ENCODE peak calls at places on chromosomes 3 and 15, in seven cellular contexts. Z is A673, A is foreskin keratinocyte, R is mucosa of descending colon, H is B cell, N is endothelial cell of umbilical vein, C is dorsolateral prefrontal cortex. I is an unnamed sample.

GRCh38 chr3:191105418-191105817 is 93.6 kb upstream of the OSTN start:
- DNase-seq in Z (no peak), A (no peak), R (no peak), H (no peak), N (no peak), C (no peak), I (no peak)

GRCh38 chr3:80060664-80061063 is 292.9 kb upstream of the ROBO1 start:
- DNase-seq in Z (peak; percentile 2), A (no peak), R (no peak), H (no peak), N (peak; percentile 37), C (no peak), I (no peak)

GRCh38 chr3:14429237-14429636 is 26.8 kb downstream of the SLC6A6 start:
- DNase-seq in Z (no peak), A (no peak), R (no peak), H (no peak), N (no peak), C (no peak), I (no peak)

GRCh38 chr3:194870394-194871110 is 184.9 kb downstream of the FAM43A start:
- DNase-seq in Z (no peak), A (peak; percentile 40), R (peak; percentile 52), H (no peak), N (no peak), C (no peak), I (no peak)

GRCh38 chr3:100629728-100630127 is 20.3 kb downstream of the ADGRG7 start:
- DNase-seq in Z (no peak), A (no peak), R (no peak), H (no peak), N (peak; percentile 88), C (no peak), I (no peak)

GRCh38 chr3:194333212-194333980 is 17.7 kb downstream of the CPN2 start:
- DNase-seq in Z (peak; percentile 93), A (no peak), R (peak; percentile 93), H (peak; percentile 88), N (peak; percentile 83), C (peak; percentile 80), I (no peak)

GRCh38 chr3:160038862-160039562 is 50.4 kb downstream of the IL12A start:
- DNase-seq in Z (peak; percentile 34), A (no peak), R (no peak), H (no peak), N (peak; percentile 20), C (peak; percentile 30), I (no peak)

GRCh38 chr3:64188810-64189560 is 36.3 kb downstream of the PRICKLE2 start:
- DNase-seq in Z (peak; percentile 10), A (peak; percentile 86), R (no peak), H (no peak), N (peak; percentile 98), C (no peak), I (peak; percentile 91)

GRCh38 chr15:88664151-88664778 is 25.4 kb downstream of the ISG20 start:
- DNase-seq in Z (no peak), A (no peak), R (no peak), H (peak; percentile 72), N (peak; percentile 34), C (peak; percentile 35), I (no peak)

GRCh38 chr3:30167511-30168135 is 438.8 kb upstream of the TGFBR2 start:
- DNase-seq in Z (peak; percentile 46), A (peak; percentile 19), R (no peak), H (no peak), N (peak; percentile 67), C (no peak), I (no peak)

DNA sequence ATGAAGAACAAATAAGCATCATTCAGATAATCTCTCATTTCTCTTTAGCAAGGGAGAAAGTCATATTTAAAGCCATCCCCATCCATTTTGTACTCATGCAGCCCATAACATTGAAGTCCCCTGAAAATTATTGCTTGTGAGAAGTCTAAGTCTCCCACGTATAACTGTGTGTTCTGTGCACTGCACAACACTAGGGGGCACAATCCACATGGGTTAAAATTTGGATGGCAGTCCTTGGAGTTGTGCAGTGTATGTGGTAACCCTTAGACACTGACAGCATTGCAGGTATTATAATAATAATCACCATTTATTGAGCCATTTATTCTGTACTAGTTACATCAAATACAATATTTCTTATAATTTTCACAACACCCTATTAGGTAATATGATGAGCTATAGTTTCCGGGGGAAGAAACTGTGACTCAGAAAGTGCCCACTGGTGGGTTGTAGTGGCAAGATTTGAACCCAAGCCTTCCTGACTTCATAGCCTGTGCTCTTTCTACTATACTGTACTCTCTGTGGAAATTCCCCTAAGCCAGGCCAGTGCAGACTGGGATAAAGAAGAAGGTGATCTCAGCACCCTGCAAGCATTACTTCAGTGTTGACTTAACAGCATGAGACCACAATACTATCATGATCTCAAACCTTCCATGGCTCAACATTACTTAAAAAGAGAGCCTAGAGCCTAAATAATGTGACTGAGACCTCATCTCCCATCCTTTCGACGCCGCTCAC is 15.7 kb downstream of the KCNAB1 start:
- DNase-seq in Z (peak; percentile 48), A (no peak), R (no peak), H (no peak), N (peak; percentile 13), C (no peak), I (no peak)
- TF ChIP-seq CTCF in Z (peak; percentile 59), A (peak; percentile 54), R (no peak), H (no peak), N (peak; percentile 29), C (peak; percentile 38), I (peak; percentile 32)

DNA sequence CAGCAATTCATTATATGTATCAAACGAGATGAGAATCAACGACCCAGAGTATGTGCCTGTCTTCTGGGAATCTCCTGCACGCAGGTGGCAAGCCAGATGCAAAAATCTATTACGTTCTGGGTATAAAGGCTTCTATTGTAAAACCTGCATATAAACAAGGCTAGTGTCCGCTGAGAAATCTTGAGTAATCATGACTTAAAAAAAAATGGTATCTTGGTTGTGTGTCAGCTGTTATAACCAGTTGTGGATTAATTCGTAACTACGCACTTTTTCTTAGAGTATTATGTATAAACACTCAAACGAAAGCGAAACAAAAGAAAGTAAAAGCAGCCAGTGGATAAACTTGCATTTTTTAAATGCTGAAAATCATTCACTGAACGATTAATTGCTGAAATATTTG is 509.1 kb downstream of the RSL24D1 start:
- DNase-seq in Z (no peak), A (no peak), R (no peak), H (no peak), N (no peak), C (no peak), I (no peak)
- TF ChIP-seq CTCF in Z (no peak), A (no peak), R (no peak), H (no peak), N (no peak), C (no peak), I (no peak)

GRCh38 chr3:146331967-146332366 is 81.1 kb upstream of the PLSCR4 start:
- DNase-seq in Z (no peak), A (no peak), R (no peak), H (no peak), N (no peak), C (no peak), I (no peak)

GRCh38 chr3:146325170-146325569 is 74.3 kb upstream of the PLSCR4 start:
- DNase-seq in Z (no peak), A (no peak), R (no peak), H (no peak), N (no peak), C (no peak), I (no peak)

GRCh38 chr3:146322216-146322615 is 71.3 kb upstream of the PLSCR4 start:
- DNase-seq in Z (no peak), A (no peak), R (no peak), H (no peak), N (no peak), C (no peak), I (no peak)

DNA sequence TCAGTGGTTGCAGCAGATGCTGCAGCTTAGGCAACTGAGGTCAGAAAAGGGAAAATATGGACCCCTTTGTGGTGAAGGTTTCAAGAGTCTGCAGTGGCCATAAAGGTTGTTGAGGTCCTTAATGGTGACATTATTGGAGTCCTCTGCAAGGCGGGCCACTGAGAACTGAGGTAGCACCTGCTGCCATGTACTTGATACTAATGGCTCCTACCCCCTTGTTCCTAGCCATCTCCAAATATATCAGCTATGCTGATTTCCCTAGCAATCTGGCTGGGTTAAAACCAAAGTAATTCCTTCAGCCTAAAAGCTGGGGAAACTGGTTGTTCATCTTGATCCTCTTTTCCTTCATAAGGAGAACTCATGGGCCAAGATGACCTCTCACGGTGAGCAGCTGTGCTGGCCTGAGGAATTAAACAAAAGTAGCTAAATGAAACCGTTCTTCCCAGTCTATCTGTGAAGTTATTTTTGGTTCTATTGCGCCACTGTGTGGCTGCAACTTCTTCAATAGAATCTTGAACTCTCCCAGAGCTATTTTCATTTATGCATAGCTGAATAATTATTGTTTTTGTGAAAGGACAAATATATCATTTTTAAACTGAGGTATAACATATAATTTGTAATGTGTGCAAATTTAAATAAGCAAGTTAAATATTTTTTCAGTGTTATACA is 76.1 kb upstream of the PLSCR4 start:
- DNase-seq in Z (peak; percentile 68), A (no peak), R (no peak), H (no peak), N (peak; percentile 85), C (no peak), I (peak; percentile 7)
- TF ChIP-seq CTCF in Z (peak; percentile 74), A (peak; percentile 74), R (no peak), H (no peak), N (peak; percentile 52), C (peak; percentile 81), I (peak; percentile 25)

GRCh38 chr3:21839592-21839991 is 88.6 kb upstream of the ZNF385D start:
- DNase-seq in Z (no peak), A (no peak), R (no peak), H (no peak), N (no peak), C (no peak), I (peak; percentile 55)
- TF ChIP-seq CTCF in Z (no peak), A (peak; percentile 40), R (no peak), H (peak; percentile 22), N (no peak), C (no peak), I (peak; percentile 33)

GRCh38 chr15:44550256-44550655 is 13.3 kb downstream of the EIF3J start:
- DNase-seq in Z (peak; percentile 57), A (no peak), R (no peak), H (no peak), N (peak; percentile 58), C (no peak), I (no peak)
- TF ChIP-seq CTCF in Z (peak; percentile 56), A (peak; percentile 55), R (no peak), H (peak; percentile 59), N (no peak), C (peak; percentile 25), I (peak; percentile 34)

I was measured in kidney epithelial cell.